ENCODE peak calls at places on chromosomes 13 and 19, in six cellular contexts. X, A, S, P, G and H are unnamed samples.

GRCh38 chr19:32404213-32404938 is 1.2 kb upstream of the DPY19L3 start:
- DNase-seq in X (no peak), G (no peak), P (no peak), A (peak), S (no peak), H (no peak)

GRCh38 chr13:110044521-110045200 is 258.3 kb upstream of the IRS2 start:
- DNase-seq in X (peak), S (no peak), G (peak), A (no peak), P (no peak), H (no peak)

GRCh38 chr13:60397693-60398437 is 845 bp downstream of the TDRD3 start:
- DNase-seq in X (peak), A (peak), P (peak), G (peak), S (peak), H (peak)

GRCh38 chr13:104098421-104098820 is 1032.2 kb upstream of the SLC10A2 start:
- DNase-seq in A (peak), G (no peak), P (no peak), S (peak), X (no peak), H (peak)

GRCh38 chr19:47280183-47280797 is 5.6 kb downstream of the INAFM1 start:
- DNase-seq in X (no peak), S (no peak), P (no peak), G (no peak), A (peak), H (peak)

GRCh38 chr13:44506251-44506650 is 69.9 kb downstream of the TSC22D1 start:
- DNase-seq in P (no peak), G (no peak), X (no peak), A (no peak), S (no peak), H (no peak)

GRCh38 chr13:97026759-97027555 is 32.7 kb upstream of the OXGR1 start:
- DNase-seq in A (no peak), X (no peak), S (no peak), G (no peak), P (no peak), H (no peak)

GRCh38 chr13:72565893-72566292 is 161.5 kb downstream of the MZT1 start:
- DNase-seq in X (peak), S (peak), A (peak), P (no peak), G (peak), H (peak)

GRCh38 chr19:4910594-4911273 is 1.4 kb downstream of the UHRF1 start:
- DNase-seq in A (peak), P (no peak), X (no peak), S (no peak), G (no peak), H (peak)

GRCh38 chr13:33229446-33230177 is 55.9 kb downstream of the STARD13 start:
- DNase-seq in S (no peak), P (no peak), G (peak), X (peak), A (no peak), H (no peak)

GRCh38 chr19:55336101-55336500 is 3.6 kb upstream of the KMT5C start:
- DNase-seq in G (peak), S (no peak), P (no peak), X (no peak), A (peak), H (peak)